ENCODE peak calls at places on chromosomes 11 and 22, in nine cellular contexts. S is lung, X is vagina, N is neural crest cell, A is MM.1S, E is IMR-90, H is upper lobe of right lung, Y is H9, V is B cell. T is an unnamed sample.

GRCh38 chr11:62770778-62771143 is 435 bp upstream of the TAF6L start:
- DNase-seq in S (no peak), X (no peak), N (peak; percentile 29), A (no peak), E (no peak), H (no peak), Y (peak; percentile 78), V (no peak), T (no peak)

GRCh38 chr22:37525073-37525745 is 6.0 kb upstream of the CARD10 start:
- DNase-seq in S (no peak), X (no peak), N (no peak), A (no peak), E (peak; percentile 84), H (no peak), Y (no peak), V (no peak), T (no peak)

GRCh38 chr22:48715511-48715910 is 1112.2 kb downstream of the BRD1 start:
- DNase-seq in S (no peak), X (no peak), N (no peak), A (no peak), E (no peak), H (peak; percentile 28), Y (no peak), V (no peak), T (no peak)

GRCh38 chr11:65801153-65801987 is 14.5 kb downstream of the OVOL1 start:
- DNase-seq in S (no peak), X (no peak), N (no peak), A (no peak), E (no peak), H (no peak), Y (no peak), V (no peak), T (no peak)

GRCh38 chr22:48423481-48423901 is 1404.2 kb downstream of the BRD1 start:
- DNase-seq in S (no peak), X (no peak), N (no peak), A (no peak), E (no peak), H (peak; percentile 26), Y (no peak), V (no peak), T (no peak)

GRCh38 chr11:34206598-34207300 is 101.3 kb downstream of the NAT10 start:
- DNase-seq in S (no peak), X (no peak), N (no peak), A (no peak), E (no peak), H (no peak), Y (no peak), V (no peak), T (no peak)

GRCh38 chr11:26778000-26778757 is 56.3 kb upstream of the SLC5A12 start:
- DNase-seq in S (no peak), X (no peak), N (no peak), A (no peak), E (peak; percentile 81), H (no peak), Y (no peak), V (no peak), T (no peak)

GRCh38 chr11:132886335-132886734 is 646.0 kb downstream of the OPCML start:
- DNase-seq in S (no peak), X (no peak), N (no peak), A (no peak), E (peak; percentile 94), H (no peak), Y (no peak), V (no peak), T (no peak)

GRCh38 chr11:69035959-69036340 is 12.8 kb upstream of the TPCN2 start:
- DNase-seq in S (no peak), X (no peak), N (no peak), A (no peak), E (peak; percentile 61), H (no peak), Y (no peak), V (no peak), T (no peak)

GRCh38 chr11:128694618-128695481 is 978 bp downstream of the FLI1 start:
- DNase-seq in S (no peak), X (no peak), N (no peak), A (peak; percentile 34), E (no peak), H (peak; percentile 78), Y (peak; percentile 55), V (peak; percentile 46), T (peak; percentile 30)

GRCh38 chr11:4187055-4187988 is 92.7 kb downstream of the RRM1 start:
- DNase-seq in S (peak; percentile 88), X (peak; percentile 93), N (peak; percentile 96), A (peak; percentile 83), E (peak; percentile 70), H (peak; percentile 94), Y (peak; percentile 94), V (peak; percentile 92), T (peak; percentile 91)

GRCh38 chr11:23789938-23790371 is 706.9 kb upstream of the LUZP2 start:
- DNase-seq in S (no peak), X (no peak), N (no peak), A (no peak), E (peak; percentile 86), H (no peak), Y (no peak), V (no peak), T (no peak)

GRCh38 chr11:76176463-76176862 is 29.8 kb downstream of the WNT11 start:
- DNase-seq in S (no peak), X (no peak), N (no peak), A (no peak), E (no peak), H (no peak), Y (no peak), V (no peak), T (no peak)
- TF ChIP-seq CTCF in S (no peak), X (no peak), N (no peak), A (no peak), E (no peak), H (no peak), Y (no peak), V (no peak), T (no peak)

GRCh38 chr11:72606362-72607100 is 67.7 kb downstream of the PDE2A start:
- DNase-seq in S (no peak), X (no peak), N (no peak), A (no peak), E (no peak), H (no peak), Y (no peak), V (no peak), T (no peak)

GRCh38 chr11:72609451-72609850 is 64.8 kb downstream of the PDE2A start:
- DNase-seq in S (no peak), X (no peak), N (no peak), A (no peak), E (no peak), H (no peak), Y (no peak), V (no peak), T (no peak)

GRCh38 chr11:72607496-72607895 is 66.7 kb downstream of the PDE2A start:
- DNase-seq in S (no peak), X (no peak), N (no peak), A (no peak), E (no peak), H (no peak), Y (no peak), V (no peak), T (no peak)

GRCh38 chr11:72607101-72607468 is 67.1 kb downstream of the PDE2A start:
- DNase-seq in S (no peak), X (no peak), N (no peak), A (no peak), E (no peak), H (no peak), Y (no peak), V (no peak), T (no peak)

GRCh38 chr11:72609045-72609444 is 65.2 kb downstream of the PDE2A start:
- DNase-seq in S (no peak), X (no peak), N (no peak), A (peak; percentile 38), E (peak; percentile 30), H (no peak), Y (no peak), V (no peak), T (peak; percentile 45)
- TF ChIP-seq CTCF in S (no peak), X (no peak), N (peak; percentile 62), A (peak; percentile 64), E (peak; percentile 57), H (peak; percentile 45), Y (peak; percentile 76), V (peak; percentile 70), T (peak; percentile 42)

GRCh38 chr11:84522331-84522730 is 1104.8 kb downstream of the DLG2 start:
- DNase-seq in S (no peak), X (no peak), N (no peak), A (no peak), E (no peak), H (no peak), Y (no peak), V (no peak), T (no peak)

GRCh38 chr11:84524422-84525051 is 1102.6 kb downstream of the DLG2 start:
- DNase-seq in S (no peak), X (no peak), N (no peak), A (peak; percentile 33), E (peak; percentile 25), H (no peak), Y (no peak), V (no peak), T (peak; percentile 15)

GRCh38 chr11:84526250-84526649 is 1100.9 kb downstream of the DLG2 start:
- DNase-seq in S (no peak), X (no peak), N (no peak), A (peak; percentile 40), E (no peak), H (no peak), Y (no peak), V (no peak), T (no peak)
- TF ChIP-seq CTCF in S (no peak), X (no peak), N (no peak), A (peak; percentile 22), E (no peak), H (no peak), Y (no peak), V (no peak), T (no peak)

GRCh38 chr11:11397043-11397415 is 44.0 kb upstream of the CSNK2A3 start:
- DNase-seq in S (no peak), X (no peak), N (no peak), A (no peak), E (peak; percentile 16), H (no peak), Y (no peak), V (no peak), T (no peak)

GRCh38 chr11:11400121-11400520 is 47.1 kb upstream of the CSNK2A3 start:
- DNase-seq in S (no peak), X (no peak), N (no peak), A (no peak), E (no peak), H (no peak), Y (no peak), V (no peak), T (no peak)

GRCh38 chr11:11400635-11401232 is 47.7 kb upstream of the CSNK2A3 start:
- DNase-seq in S (no peak), X (no peak), N (no peak), A (no peak), E (no peak), H (no peak), Y (peak; percentile 59), V (no peak), T (peak; percentile 30)

GRCh38 chr11:11395126-11395525 is 42.1 kb upstream of the CSNK2A3 start:
- DNase-seq in S (no peak), X (no peak), N (no peak), A (no peak), E (no peak), H (no peak), Y (no peak), V (no peak), T (no peak)

GRCh38 chr11:11396290-11397042 is 43.4 kb upstream of the CSNK2A3 start:
- DNase-seq in S (no peak), X (no peak), N (no peak), A (no peak), E (peak; percentile 97), H (no peak), Y (no peak), V (no peak), T (no peak)
- TF ChIP-seq CTCF in S (no peak), X (no peak), N (no peak), A (no peak), E (no peak), H (no peak), Y (no peak), V (no peak), T (no peak)